ENCODE peak calls at places on chromosomes 4 and X, in six cellular contexts. W, Q, H, F, V and A are unnamed samples.
A peak's percentile ranks its signal among the peaks of the same experiment; 100 is the strongest.

GRCh38 chr4:39450618-39451017 is 8.1 kb downstream of the RPL9 start:
- DNase-seq in F (no peak), W (no peak), V (no peak), H (no peak), Q (no peak), A (no peak)

GRCh38 chr4:68180858-68181531 is 51.3 kb upstream of the TMPRSS11F start:
- DNase-seq in V (no peak), W (no peak), H (no peak), Q (no peak), F (no peak), A (no peak)

GRCh38 chrX:49042581-49043219 is 457 bp downstream of the TFE3 start:
- DNase-seq in Q (no peak), V (no peak), H (no peak), W (no peak), F (no peak), A (no peak)

GRCh38 chr4:25813705-25814104 is 49.1 kb downstream of the SEL1L3 start:
- DNase-seq in F (peak; percentile 64), H (no peak), Q (no peak), V (no peak), W (no peak), A (no peak)

GRCh38 chr4:69858683-69859082 is 1.3 kb downstream of the SULT1E1 start:
- DNase-seq in Q (no peak), W (no peak), V (no peak), F (no peak), H (no peak), A (no peak)

GRCh38 chr4:84503495-84504437 is 4.7 kb upstream of the NKX6-1 start:
- DNase-seq in Q (no peak), F (no peak), H (peak; percentile 62), V (no peak), W (no peak), A (no peak)

GRCh38 chr4:56976878-56977320 is 507 bp downstream of the NOA1 start:
- DNase-seq in H (peak; percentile 19), F (peak; percentile 61), V (peak; percentile 48), W (peak; percentile 62), Q (no peak), A (no peak)

GRCh38 chr4:48369248-48369647 is 27.9 kb downstream of the SLAIN2 start:
- DNase-seq in H (no peak), W (no peak), V (no peak), Q (no peak), F (no peak), A (no peak)

GRCh38 chr4:142615324-142615665 is 230.8 kb downstream of the INPP4B start:
- DNase-seq in W (no peak), H (no peak), Q (no peak), V (no peak), F (no peak), A (no peak)

DNA sequence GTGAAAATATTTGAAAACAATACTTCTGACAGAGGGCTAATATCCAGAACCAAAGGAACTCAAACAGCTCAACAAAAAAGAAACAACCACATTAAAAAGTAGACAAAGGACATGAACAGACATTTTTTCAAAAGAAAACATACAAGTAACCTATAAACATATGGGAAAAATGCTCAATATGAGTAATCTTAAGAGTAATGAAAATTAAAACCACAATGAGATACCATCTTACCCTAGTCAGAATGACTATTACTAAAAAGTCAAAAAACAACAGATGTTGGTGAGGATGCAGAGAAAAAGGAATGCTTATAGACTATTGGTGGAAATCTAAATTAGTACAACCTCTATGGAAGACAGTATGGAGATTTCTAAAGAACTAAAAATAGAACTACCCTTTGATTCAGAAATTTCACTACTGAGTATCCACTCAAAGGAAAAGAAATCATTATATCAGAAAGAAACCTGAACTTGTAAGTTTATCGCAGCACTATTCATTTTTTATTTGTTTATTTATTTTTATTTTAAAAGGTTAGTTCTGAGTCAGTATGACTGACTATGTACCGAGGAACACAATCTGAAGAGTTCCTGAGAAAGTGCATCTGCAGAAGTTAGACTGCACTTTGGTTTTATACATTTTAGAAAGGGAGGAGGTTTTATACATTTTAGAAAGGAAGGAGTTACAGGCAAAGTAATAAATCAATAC is 231.3 kb downstream of the INPP4B start:
- DNase-seq in F (no peak), V (no peak), Q (no peak), H (no peak), W (no peak), A (no peak)
- H3K27ac ChIP-seq in F (no peak overlapping the region), V (no peak overlapping the region), Q (no peak overlapping the region), H (no peak overlapping the region), W (no peak overlapping the region), A (no peak overlapping the region)

GRCh38 chr4:98542011-98542410 is 116.4 kb downstream of the TSPAN5 start:
- DNase-seq in V (no peak), Q (no peak), W (no peak), F (no peak), H (no peak), A (no peak)

GRCh38 chr4:98539299-98539698 is 119.1 kb downstream of the TSPAN5 start:
- DNase-seq in W (no peak), Q (no peak), H (no peak), F (no peak), V (no peak), A (no peak)

GRCh38 chr4:98544141-98544817 is 114.1 kb downstream of the TSPAN5 start:
- DNase-seq in H (no peak), W (no peak), F (no peak), V (no peak), Q (no peak), A (no peak)

GRCh38 chr4:98539741-98540140 is 118.7 kb downstream of the TSPAN5 start:
- DNase-seq in V (no peak), Q (no peak), H (no peak), W (no peak), F (no peak), A (no peak)

DNA sequence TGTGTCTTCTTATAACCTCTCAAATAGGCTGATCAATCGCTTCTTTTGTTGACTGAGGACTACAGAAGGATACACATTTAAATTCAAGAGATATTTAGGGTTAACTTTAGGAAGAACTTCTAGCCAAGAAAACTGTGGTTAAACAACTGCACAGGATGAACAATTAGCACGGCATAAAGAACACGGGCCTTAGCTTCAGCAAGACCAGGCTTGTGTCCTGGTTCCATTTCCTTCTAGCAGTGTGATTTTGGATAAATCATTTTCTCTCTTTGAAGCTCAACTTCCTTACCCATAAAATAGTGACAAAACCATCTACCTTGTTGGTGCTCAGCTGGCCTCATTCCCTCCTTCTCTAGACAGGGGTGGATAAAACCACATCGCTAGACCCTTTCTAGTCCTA is 117.6 kb downstream of the TSPAN5 start:
- DNase-seq in W (no peak), Q (no peak), V (no peak), F (no peak), H (no peak), A (no peak)
- H3K27ac ChIP-seq in W (no peak overlapping the region), Q (no peak overlapping the region), V (no peak overlapping the region), F (no peak overlapping the region), H (no peak overlapping the region), A (no peak overlapping the region)

DNA sequence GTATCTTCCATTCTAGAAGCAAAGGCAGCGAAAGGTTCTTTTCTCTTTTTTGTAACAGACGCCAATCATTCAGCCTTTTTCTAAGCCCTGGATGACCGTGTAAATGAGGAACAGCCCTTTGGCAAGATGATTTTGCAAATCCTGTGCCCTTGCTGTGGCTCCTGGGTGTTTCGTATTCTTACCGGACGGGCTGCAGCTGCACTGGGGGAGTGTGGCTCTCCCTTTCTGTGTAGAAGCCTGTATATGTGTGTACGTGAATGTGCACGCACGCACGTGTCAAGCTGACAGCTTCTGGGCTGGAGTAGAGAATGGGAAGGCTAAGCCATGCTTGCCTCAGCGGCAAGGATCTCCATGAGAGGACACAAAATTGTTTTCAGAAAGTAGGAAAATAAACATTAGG is 8.2 kb downstream of the GRPEL1 start:
- DNase-seq in Q (no peak), H (no peak), F (no peak), W (no peak), V (no peak), A (no peak)
- H3K27ac ChIP-seq in Q (no peak overlapping the region), H (no peak overlapping the region), F (no peak overlapping the region), W (no peak overlapping the region), V (no peak overlapping the region), A (no peak overlapping the region)

GRCh38 chr4:36734296-36734695 is 452.9 kb downstream of the DTHD1 start:
- DNase-seq in W (no peak), H (no peak), F (no peak), V (no peak), Q (no peak), A (no peak)
- H3K27ac ChIP-seq in W (no peak overlapping the region), H (no peak overlapping the region), F (no peak overlapping the region), V (no peak overlapping the region), Q (no peak overlapping the region), A (no peak overlapping the region)

DNA sequence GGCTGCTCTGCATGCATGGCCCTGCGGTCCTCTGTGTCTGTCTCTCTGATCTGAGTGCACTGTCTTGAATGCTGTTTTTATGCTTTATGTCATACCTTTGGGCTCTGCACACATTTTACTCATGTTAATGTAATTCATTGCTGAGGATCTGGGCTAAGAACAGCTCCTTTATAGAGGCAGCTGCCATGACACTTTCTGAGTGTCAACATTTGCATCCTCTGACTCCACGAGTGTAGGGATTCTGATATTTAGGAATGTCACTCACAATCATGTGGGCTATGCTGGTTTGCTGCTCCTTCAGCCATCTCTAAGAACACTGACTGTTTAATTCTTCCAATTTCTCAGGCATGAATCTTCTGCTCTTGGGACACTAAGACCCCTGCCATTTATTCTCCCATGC is 192.2 kb upstream of the CPEB2 start:
- DNase-seq in F (no peak), H (no peak), V (no peak), Q (no peak), W (no peak), A (no peak)
- H3K27ac ChIP-seq in F (no peak overlapping the region), H (no peak overlapping the region), V (no peak overlapping the region), Q (no peak overlapping the region), W (no peak overlapping the region), A (no peak overlapping the region)

GRCh38 chr4:26859762-26860156 is 882 bp upstream of the STIM2 start:
- DNase-seq in W (no peak), V (no peak), H (no peak), Q (no peak), F (no peak), A (no peak)
- H3K27ac ChIP-seq in W (peak overlapping the region; percentile 89), V (peak overlapping the region; percentile 93), H (peak overlapping the region; percentile 88), Q (peak overlapping the region; percentile 95), F (peak overlapping the region; percentile 76), A (peak overlapping the region; percentile 82)

DNA sequence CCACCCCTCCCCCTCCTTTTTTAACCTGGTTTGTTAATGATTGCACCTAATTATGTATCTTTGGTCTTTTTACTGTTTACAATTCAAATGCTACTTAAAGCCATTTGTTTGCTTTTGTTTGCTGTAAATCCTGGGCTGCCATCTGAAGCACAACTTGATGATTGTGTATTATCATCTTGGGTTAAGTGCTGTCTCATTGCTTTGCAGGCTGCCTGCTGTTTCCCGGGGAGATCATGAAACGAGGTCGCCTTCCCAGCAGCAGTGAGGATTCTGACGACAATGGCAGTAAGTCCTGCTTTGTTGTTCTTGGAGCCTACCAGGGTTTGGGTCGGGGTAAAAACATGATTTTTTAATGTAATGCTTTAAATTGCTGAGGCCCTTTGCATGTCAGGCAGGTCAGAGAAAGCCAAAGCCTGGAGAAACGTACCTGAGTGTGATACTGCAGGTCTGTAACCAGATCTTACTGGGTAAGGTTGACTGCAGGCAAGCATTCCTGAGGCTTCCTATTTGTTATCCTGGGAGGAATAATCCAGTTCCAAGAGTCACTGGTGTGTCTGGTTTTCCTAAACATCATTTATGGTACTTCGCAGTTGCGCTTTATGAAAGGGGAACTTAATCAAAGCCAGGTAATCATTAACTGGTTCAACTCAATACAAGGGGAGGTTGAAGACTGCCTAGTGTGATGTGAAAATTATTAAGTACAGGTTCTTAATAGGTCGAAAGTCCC is 22.2 kb downstream of the JADE1 start:
- DNase-seq in V (no peak), H (no peak), W (no peak), F (no peak), Q (no peak), A (no peak)
- H3K27ac ChIP-seq in V (peak overlapping the region; percentile 45), H (no peak overlapping the region), W (no peak overlapping the region), F (peak overlapping the region; percentile 39), Q (no peak overlapping the region), A (peak overlapping the region; percentile 15)